ENCODE peak calls at places on chromosomes 1 and 21, in six cellular contexts. One of them, this sample, is unnamed.

GRCh38 chr1:29210278-29211085 is 20.3 kb downstream of the MECR start:
- DNase-seq in HCT116: no peak
- DNase-seq in fibroblast of lung: no peak
- DNase-seq in brain microvascular endothelial cell: no peak
- DNase-seq in astrocyte of the spinal cord: no peak
- DNase-seq in Panc1: no peak
- DNase-seq in this sample: no peak

GRCh38 chr1:231420959-231421615 is 1.0 kb downstream of the EGLN1 start:
- DNase-seq in HCT116: no peak
- DNase-seq in fibroblast of lung: peak
- DNase-seq in brain microvascular endothelial cell: peak
- DNase-seq in astrocyte of the spinal cord: peak
- DNase-seq in Panc1: no peak
- DNase-seq in this sample: peak

GRCh38 chr1:192544983-192545393 is 30.6 kb upstream of the RGS1 start:
- DNase-seq in HCT116: no peak
- DNase-seq in fibroblast of lung: peak
- DNase-seq in brain microvascular endothelial cell: no peak
- DNase-seq in astrocyte of the spinal cord: peak
- DNase-seq in Panc1: no peak
- DNase-seq in this sample: peak

GRCh38 chr1:184975208-184975875 is 1.0 kb upstream of the NIBAN1 start:
- DNase-seq in HCT116: no peak
- DNase-seq in fibroblast of lung: peak
- DNase-seq in brain microvascular endothelial cell: no peak
- DNase-seq in astrocyte of the spinal cord: no peak
- DNase-seq in Panc1: no peak
- DNase-seq in this sample: no peak

GRCh38 chr1:15218287-15219279 is 28.4 kb upstream of the FHAD1 start:
- DNase-seq in HCT116: peak
- DNase-seq in fibroblast of lung: peak
- DNase-seq in brain microvascular endothelial cell: peak
- DNase-seq in astrocyte of the spinal cord: no peak
- DNase-seq in Panc1: peak
- DNase-seq in this sample: peak

GRCh38 chr1:111441573-111442192 is 7.4 kb downstream of the WDR77 start:
- DNase-seq in HCT116: no peak
- DNase-seq in fibroblast of lung: peak
- DNase-seq in brain microvascular endothelial cell: no peak
- DNase-seq in astrocyte of the spinal cord: no peak
- DNase-seq in Panc1: no peak
- DNase-seq in this sample: peak

GRCh38 chr1:181014431-181015257 is 8.0 kb downstream of the STX6 start:
- DNase-seq in HCT116: no peak
- DNase-seq in fibroblast of lung: no peak
- DNase-seq in brain microvascular endothelial cell: no peak
- DNase-seq in astrocyte of the spinal cord: no peak
- DNase-seq in Panc1: no peak
- DNase-seq in this sample: no peak

GRCh38 chr1:10378071-10378841 is 20.6 kb upstream of the PGD start:
- DNase-seq in HCT116: no peak
- DNase-seq in fibroblast of lung: peak
- DNase-seq in brain microvascular endothelial cell: peak
- DNase-seq in astrocyte of the spinal cord: peak
- DNase-seq in Panc1: no peak
- DNase-seq in this sample: peak

GRCh38 chr1:86753700-86754099 is 49.3 kb downstream of the SH3GLB1 start:
- DNase-seq in HCT116: peak
- DNase-seq in fibroblast of lung: no peak
- DNase-seq in brain microvascular endothelial cell: no peak
- DNase-seq in astrocyte of the spinal cord: no peak
- DNase-seq in Panc1: no peak
- DNase-seq in this sample: no peak

GRCh38 chr21:42537106-42537742 is 23.6 kb downstream of the SLC37A1 start:
- DNase-seq in HCT116: no peak
- DNase-seq in fibroblast of lung: peak
- DNase-seq in brain microvascular endothelial cell: no peak
- DNase-seq in astrocyte of the spinal cord: no peak
- DNase-seq in Panc1: no peak
- DNase-seq in this sample: no peak

GRCh38 chr1:84148758-84149157 is 4.7 kb downstream of the PRKACB start:
- DNase-seq in HCT116: no peak
- DNase-seq in fibroblast of lung: no peak
- DNase-seq in brain microvascular endothelial cell: no peak
- DNase-seq in astrocyte of the spinal cord: no peak
- DNase-seq in Panc1: no peak
- DNase-seq in this sample: no peak

GRCh38 chr1:84141177-84142003 is 2.7 kb upstream of the PRKACB start:
- DNase-seq in HCT116: no peak
- DNase-seq in fibroblast of lung: peak
- DNase-seq in brain microvascular endothelial cell: no peak
- DNase-seq in astrocyte of the spinal cord: peak
- DNase-seq in Panc1: no peak
- DNase-seq in this sample: peak

GRCh38 chr1:84146375-84147032 is 2.4 kb downstream of the PRKACB start:
- DNase-seq in HCT116: peak
- DNase-seq in fibroblast of lung: peak
- DNase-seq in brain microvascular endothelial cell: no peak
- DNase-seq in astrocyte of the spinal cord: peak
- DNase-seq in Panc1: peak
- DNase-seq in this sample: peak

GRCh38 chr1:84143796-84144565 is at the start of gene PRKACB:
- DNase-seq in HCT116: no peak
- DNase-seq in fibroblast of lung: peak
- DNase-seq in brain microvascular endothelial cell: peak
- DNase-seq in astrocyte of the spinal cord: peak
- DNase-seq in Panc1: peak
- DNase-seq in this sample: peak

DNA sequence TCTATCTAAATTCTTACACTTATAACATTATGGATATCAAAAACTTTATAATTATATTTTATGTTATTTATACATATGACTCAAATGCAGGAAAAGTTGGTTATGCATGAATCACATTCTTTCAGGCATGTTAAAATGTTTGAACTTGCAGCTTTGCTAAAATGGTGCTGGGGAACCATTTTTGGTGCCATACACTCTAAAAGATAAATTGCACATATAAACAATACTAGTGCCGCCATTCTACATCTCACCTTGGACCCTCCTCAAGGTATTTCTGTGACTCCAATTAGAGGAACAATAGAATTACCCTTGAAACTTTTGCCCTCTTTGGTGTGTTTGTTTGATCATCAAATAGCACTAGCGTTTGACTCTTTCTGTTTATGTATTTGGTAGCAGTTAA is 980 bp downstream of the PRKACB start:
- DNase-seq in HCT116: no peak
- DNase-seq in fibroblast of lung: no peak
- DNase-seq in brain microvascular endothelial cell: no peak
- DNase-seq in astrocyte of the spinal cord: no peak
- DNase-seq in Panc1: no peak
- DNase-seq in this sample: no peak
- H3K4me3 ChIP-seq in HCT116: peak
- H3K4me3 ChIP-seq in fibroblast of lung: no peak
- H3K4me3 ChIP-seq in brain microvascular endothelial cell: no peak
- H3K4me3 ChIP-seq in astrocyte of the spinal cord: no peak
- H3K4me3 ChIP-seq in Panc1: no peak
- H3K4me3 ChIP-seq in this sample: no peak

GRCh38 chr1:73781257-73781656 is 416.7 kb downstream of the LRRIQ3 start:
- DNase-seq in HCT116: no peak
- DNase-seq in fibroblast of lung: no peak
- DNase-seq in brain microvascular endothelial cell: no peak
- DNase-seq in astrocyte of the spinal cord: peak
- DNase-seq in Panc1: no peak
- DNase-seq in this sample: peak
- H3K4me3 ChIP-seq in HCT116: no peak
- H3K4me3 ChIP-seq in fibroblast of lung: no peak
- H3K4me3 ChIP-seq in brain microvascular endothelial cell: no peak
- H3K4me3 ChIP-seq in astrocyte of the spinal cord: no peak
- H3K4me3 ChIP-seq in Panc1: no peak
- H3K4me3 ChIP-seq in this sample: no peak

GRCh38 chr1:169460193-169460833 is 25.4 kb downstream of the SLC19A2 start:
- DNase-seq in HCT116: no peak
- DNase-seq in fibroblast of lung: peak
- DNase-seq in brain microvascular endothelial cell: peak
- DNase-seq in astrocyte of the spinal cord: peak
- DNase-seq in Panc1: peak
- DNase-seq in this sample: peak
- H3K4me3 ChIP-seq in HCT116: no peak
- H3K4me3 ChIP-seq in fibroblast of lung: peak
- H3K4me3 ChIP-seq in brain microvascular endothelial cell: peak
- H3K4me3 ChIP-seq in astrocyte of the spinal cord: peak
- H3K4me3 ChIP-seq in Panc1: peak
- H3K4me3 ChIP-seq in this sample: peak

GRCh38 chr1:224622831-224623230 is 6.7 kb downstream of the CNIH3 start:
- DNase-seq in HCT116: no peak
- DNase-seq in fibroblast of lung: no peak
- DNase-seq in brain microvascular endothelial cell: no peak
- DNase-seq in astrocyte of the spinal cord: no peak
- DNase-seq in Panc1: no peak
- DNase-seq in this sample: no peak
- H3K4me3 ChIP-seq in HCT116: no peak
- H3K4me3 ChIP-seq in fibroblast of lung: no peak
- H3K4me3 ChIP-seq in brain microvascular endothelial cell: no peak
- H3K4me3 ChIP-seq in astrocyte of the spinal cord: no peak
- H3K4me3 ChIP-seq in Panc1: no peak
- H3K4me3 ChIP-seq in this sample: no peak

GRCh38 chr1:8723010-8723409 is 94.4 kb downstream of the RERE start:
- DNase-seq in HCT116: no peak
- DNase-seq in fibroblast of lung: no peak
- DNase-seq in brain microvascular endothelial cell: no peak
- DNase-seq in astrocyte of the spinal cord: no peak
- DNase-seq in Panc1: no peak
- DNase-seq in this sample: no peak

GRCh38 chr1:8728464-8728863 is 89.0 kb downstream of the RERE start:
- DNase-seq in HCT116: no peak
- DNase-seq in fibroblast of lung: no peak
- DNase-seq in brain microvascular endothelial cell: no peak
- DNase-seq in astrocyte of the spinal cord: no peak
- DNase-seq in Panc1: no peak
- DNase-seq in this sample: no peak

GRCh38 chr1:8731162-8731561 is 86.3 kb downstream of the RERE start:
- DNase-seq in HCT116: no peak
- DNase-seq in fibroblast of lung: no peak
- DNase-seq in brain microvascular endothelial cell: no peak
- DNase-seq in astrocyte of the spinal cord: no peak
- DNase-seq in Panc1: no peak
- DNase-seq in this sample: no peak

GRCh38 chr1:8733463-8733862 is 84.0 kb downstream of the RERE start:
- DNase-seq in HCT116: no peak
- DNase-seq in fibroblast of lung: no peak
- DNase-seq in brain microvascular endothelial cell: no peak
- DNase-seq in astrocyte of the spinal cord: no peak
- DNase-seq in Panc1: no peak
- DNase-seq in this sample: no peak

GRCh38 chr1:8727809-8728213 is 89.6 kb downstream of the RERE start:
- DNase-seq in HCT116: no peak
- DNase-seq in fibroblast of lung: no peak
- DNase-seq in brain microvascular endothelial cell: no peak
- DNase-seq in astrocyte of the spinal cord: peak
- DNase-seq in Panc1: no peak
- DNase-seq in this sample: peak
- H3K4me3 ChIP-seq in HCT116: no peak
- H3K4me3 ChIP-seq in fibroblast of lung: no peak
- H3K4me3 ChIP-seq in brain microvascular endothelial cell: no peak
- H3K4me3 ChIP-seq in astrocyte of the spinal cord: no peak
- H3K4me3 ChIP-seq in Panc1: no peak
- H3K4me3 ChIP-seq in this sample: no peak

DNA sequence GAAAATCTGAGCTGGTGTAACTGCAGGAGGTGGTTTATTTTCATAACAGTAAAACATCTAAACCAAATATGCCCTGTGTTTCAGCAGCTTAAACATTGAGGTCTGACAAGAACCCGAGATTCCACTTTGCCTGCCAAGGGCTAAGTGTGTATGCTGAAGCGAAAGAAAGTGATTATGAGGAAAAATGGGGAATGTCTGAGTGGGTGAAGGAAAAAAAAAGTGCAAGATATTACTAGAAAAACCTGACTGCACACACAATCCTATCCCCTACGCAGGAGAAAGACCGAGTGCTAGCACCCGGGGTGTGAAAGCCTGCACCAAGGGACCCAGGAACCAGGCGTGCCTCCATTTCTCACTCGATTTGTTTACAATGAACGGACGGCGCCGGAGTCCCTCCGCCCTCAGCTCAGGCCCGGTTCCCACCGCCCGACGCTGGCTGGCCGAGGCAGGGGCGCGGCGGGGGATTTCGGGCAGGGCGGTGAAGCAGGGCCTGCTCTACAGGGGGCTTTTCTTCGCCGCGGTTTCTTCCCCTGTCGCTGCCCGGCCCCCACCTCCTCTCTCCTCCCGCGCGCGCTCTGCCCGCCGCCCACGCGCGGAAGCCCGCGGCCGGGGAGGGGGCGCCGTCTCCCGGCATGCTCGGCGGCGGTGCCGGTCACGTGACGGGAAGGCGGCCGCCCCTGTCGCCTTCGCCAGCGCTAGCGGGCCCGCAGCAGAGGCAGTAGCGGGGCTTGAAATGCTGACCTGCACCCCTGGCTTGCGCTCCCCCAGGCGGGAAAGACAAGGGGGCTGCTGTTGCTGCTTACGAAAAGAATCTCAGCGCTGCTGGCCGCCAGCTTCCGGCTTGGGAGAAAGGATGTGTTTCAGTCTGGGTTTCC is 35.9 kb downstream of the ITPKB start:
- DNase-seq in HCT116: no peak
- DNase-seq in fibroblast of lung: peak
- DNase-seq in brain microvascular endothelial cell: peak
- DNase-seq in astrocyte of the spinal cord: peak
- DNase-seq in Panc1: no peak
- DNase-seq in this sample: peak
- H3K4me3 ChIP-seq in HCT116: no peak
- H3K4me3 ChIP-seq in fibroblast of lung: peak
- H3K4me3 ChIP-seq in brain microvascular endothelial cell: peak
- H3K4me3 ChIP-seq in astrocyte of the spinal cord: peak
- H3K4me3 ChIP-seq in Panc1: peak
- H3K4me3 ChIP-seq in this sample: peak

This sample was measured in fibroblast of mammary gland.